ENCODE peak calls at places on chromosomes 16 and 17, in five cellular contexts. T, N, Z, Y and U are unnamed samples.

GRCh38 chr17:58324409-58325288 is 3.9 kb downstream of the TSPOAP1 start:
- DNase-seq in N (peak; percentile 69), Y (no peak), Z (no peak), T (peak; percentile 18), U (peak; percentile 62)

GRCh38 chr17:53896047-53896446 is 73.3 kb downstream of the KIF2B start:
- DNase-seq in Z (no peak), Y (no peak), T (no peak), N (no peak), U (no peak)

GRCh38 chr17:42312285-42313130 is 24.2 kb downstream of the STAT5A start:
- DNase-seq in T (peak; percentile 81), N (peak; percentile 94), Y (peak; percentile 55), Z (peak; percentile 85), U (peak; percentile 87)

GRCh38 chr16:15648135-15648730 is 1.8 kb upstream of the NDE1 start:
- DNase-seq in N (no peak), Z (no peak), T (no peak), Y (peak; percentile 52), U (no peak)

GRCh38 chr17:69012895-69013805 is 47.6 kb downstream of the ABCA9 start:
- DNase-seq in T (peak; percentile 61), Y (peak; percentile 71), N (no peak), Z (peak; percentile 95), U (no peak)

GRCh38 chr17:54840885-54841614 is 59.6 kb upstream of the TOM1L1 start:
- DNase-seq in T (no peak), Y (no peak), N (no peak), Z (no peak), U (no peak)

GRCh38 chr16:49859139-49859947 is 3.4 kb upstream of the ZNF423 start:
- DNase-seq in Y (no peak), Z (peak; percentile 34), T (no peak), N (peak; percentile 71), U (peak; percentile 70)

GRCh38 chr17:68347380-68347779 is 56.1 kb downstream of the ARSG start:
- DNase-seq in Y (no peak), Z (peak; percentile 7), N (no peak), T (no peak), U (no peak)

GRCh38 chr17:59106463-59107305 is at the start of gene TRIM37:
- DNase-seq in Z (peak; percentile 100), Y (peak; percentile 97), T (peak; percentile 99), N (peak; percentile 97), U (peak; percentile 99)

GRCh38 chr16:80341242-80341641 is 199.6 kb upstream of the DYNLRB2 start:
- DNase-seq in N (no peak), T (no peak), Y (no peak), Z (no peak), U (no peak)

GRCh38 chr16:81018496-81018895 is 11.5 kb downstream of the CENPN start:
- DNase-seq in Z (no peak), N (no peak), T (no peak), Y (no peak), U (no peak)

GRCh38 chr17:43540821-43541674 is 5.1 kb downstream of the ETV4 start:
- DNase-seq in Y (no peak), T (no peak), N (no peak), Z (no peak), U (no peak)

GRCh38 chr17:51850206-51850605 is 308.3 kb downstream of the CA10 start:
- DNase-seq in Y (no peak), T (no peak), Z (no peak), N (no peak), U (no peak)

GRCh38 chr17:7705269-7706255 is 560 bp downstream of the EFNB3 start:
- DNase-seq in T (no peak), Z (no peak), Y (no peak), N (no peak), U (no peak)

GRCh38 chr16:72590179-72590937 is 418.4 kb upstream of the PMFBP1 start:
- DNase-seq in T (peak; percentile 44), Z (no peak), N (no peak), Y (no peak), U (no peak)

GRCh38 chr17:13272296-13272695 is 254.5 kb upstream of the ELAC2 start:
- DNase-seq in Z (no peak), Y (no peak), T (no peak), N (no peak), U (no peak)

GRCh38 chr17:1546292-1546922 is 16.2 kb downstream of the PITPNA start:
- DNase-seq in N (no peak), Y (no peak), Z (no peak), T (no peak), U (peak; percentile 73)

GRCh38 chr17:16215002-16215272 is 397 bp downstream of the NCOR1 start:
- DNase-seq in N (peak; percentile 63), Y (peak; percentile 32), Z (no peak), T (no peak), U (peak; percentile 62)

GRCh38 chr17:77499699-77500435 is 359.1 kb downstream of the SEC14L1 start:
- DNase-seq in Z (no peak), T (no peak), Y (no peak), N (no peak), U (peak; percentile 42)

GRCh38 chr17:73998246-73999220 is 204.9 kb upstream of the RPL38 start:
- DNase-seq in Z (no peak), T (no peak), N (peak; percentile 37), Y (peak; percentile 24), U (peak; percentile 62)

GRCh38 chr17:48022906-48023305 is 14.7 kb downstream of the COPZ2 start:
- DNase-seq in T (no peak), Z (no peak), N (no peak), Y (no peak), U (no peak)
- H3K4me3 ChIP-seq in T (no peak overlapping the region), Z (no peak overlapping the region), N (no peak overlapping the region), Y (no peak overlapping the region), U (no peak overlapping the region)

DNA sequence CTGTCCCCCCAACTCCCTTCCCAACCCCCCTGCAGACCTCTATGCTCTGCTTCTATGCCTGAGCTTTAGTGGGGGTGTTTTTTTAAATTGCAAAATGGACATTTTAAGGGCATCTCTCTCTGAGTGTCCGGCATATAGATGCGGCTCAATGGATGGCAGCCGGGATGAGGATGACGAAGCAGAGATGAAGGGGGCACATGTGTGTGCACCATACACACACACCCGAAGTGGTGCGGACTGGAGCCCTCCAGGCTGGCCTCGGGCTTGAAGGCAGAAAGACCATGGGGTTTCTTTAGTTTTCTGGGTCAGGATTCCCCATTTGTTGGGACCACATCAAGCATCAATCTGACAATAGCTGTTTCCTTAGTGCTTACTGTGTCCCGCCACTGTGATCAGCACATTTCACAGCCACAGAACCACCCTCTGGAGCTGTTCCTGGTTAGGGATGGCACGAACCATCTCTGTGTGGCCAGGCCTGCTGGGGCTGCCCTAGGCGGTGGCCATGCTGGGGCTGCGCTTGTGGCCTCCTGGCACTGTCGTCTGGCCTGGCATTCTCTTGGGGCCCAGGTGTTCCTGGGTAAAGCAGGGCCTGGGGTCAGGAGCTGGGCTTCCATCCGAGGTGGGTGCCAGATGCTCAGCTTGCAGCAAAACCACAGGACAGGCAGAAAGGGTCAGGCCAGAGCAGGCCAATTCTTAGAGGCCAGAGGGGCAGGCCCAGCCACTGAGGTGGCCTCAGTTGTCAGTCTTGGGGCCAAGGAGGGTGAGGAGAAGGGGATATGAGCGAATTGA is 49.9 kb downstream of the NT5M start:
- DNase-seq in Z (no peak), N (no peak), Y (no peak), T (no peak), U (no peak)
- H3K4me3 ChIP-seq in Z (no peak overlapping the region), N (no peak overlapping the region), Y (no peak overlapping the region), T (no peak overlapping the region), U (no peak overlapping the region)

GRCh38 chr17:45783593-45784292 is 377 bp upstream of the CRHR1 start:
- DNase-seq in T (no peak), Z (no peak), N (no peak), Y (no peak), U (no peak)
- H3K4me3 ChIP-seq in T (no peak overlapping the region), Z (peak overlapping the region; percentile 17), N (peak overlapping the region; percentile 45), Y (peak overlapping the region; percentile 7), U (no peak overlapping the region)

GRCh38 chr16:55482056-55482455 is 3.1 kb downstream of the MMP2 start:
- DNase-seq in T (peak; percentile 57), Z (no peak), Y (peak; percentile 75), N (peak; percentile 39), U (no peak)

GRCh38 chr16:55476625-55477533 is 2.1 kb upstream of the MMP2 start:
- DNase-seq in T (no peak), N (no peak), Y (no peak), Z (no peak), U (no peak)

GRCh38 chr16:55478827-55479559 is at the start of gene MMP2:
- DNase-seq in N (peak; percentile 46), T (peak; percentile 79), Y (no peak), Z (peak; percentile 67), U (no peak)

GRCh38 chr16:55480228-55480655 is 1.2 kb downstream of the MMP2 start:
- DNase-seq in N (peak; percentile 66), Y (no peak), Z (peak; percentile 79), T (peak; percentile 93), U (peak; percentile 60)

DNA sequence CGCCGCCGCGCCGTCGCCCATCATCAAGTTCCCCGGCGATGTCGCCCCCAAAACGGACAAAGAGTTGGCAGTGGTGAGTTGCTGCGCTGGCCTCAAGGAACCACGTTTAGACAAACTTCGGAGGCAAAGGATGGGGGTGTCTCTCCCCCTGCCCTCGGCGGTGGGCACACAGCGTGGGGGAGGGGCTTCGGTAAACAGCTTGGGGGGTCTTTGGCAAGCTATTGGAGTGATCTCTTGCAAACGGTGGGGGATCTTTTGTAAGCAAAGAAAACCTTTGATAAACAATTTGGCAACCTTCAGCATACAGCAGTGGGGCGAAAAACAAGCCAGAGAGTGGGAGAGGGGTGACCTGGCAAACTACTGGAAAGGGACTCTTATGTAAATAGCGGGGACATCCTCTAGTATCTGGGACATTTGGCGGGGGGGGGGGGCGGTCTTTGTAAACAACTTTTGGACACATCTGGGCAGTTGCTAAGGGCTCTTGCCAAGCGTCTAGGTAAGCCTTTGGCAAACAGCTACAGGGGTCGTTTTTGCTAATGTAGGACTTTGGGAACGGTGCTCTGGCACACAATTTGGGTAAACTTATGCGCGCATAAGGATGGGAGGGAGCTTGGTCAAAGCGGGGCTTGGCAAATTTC is 681 bp downstream of the MMP2 start:
- DNase-seq in Y (no peak), N (no peak), Z (peak; percentile 34), T (no peak), U (no peak)
- H3K4me3 ChIP-seq in Y (peak overlapping the region; percentile 36), N (peak overlapping the region; percentile 80), Z (peak overlapping the region; percentile 78), T (peak overlapping the region; percentile 85), U (peak overlapping the region; percentile 19)

DNA sequence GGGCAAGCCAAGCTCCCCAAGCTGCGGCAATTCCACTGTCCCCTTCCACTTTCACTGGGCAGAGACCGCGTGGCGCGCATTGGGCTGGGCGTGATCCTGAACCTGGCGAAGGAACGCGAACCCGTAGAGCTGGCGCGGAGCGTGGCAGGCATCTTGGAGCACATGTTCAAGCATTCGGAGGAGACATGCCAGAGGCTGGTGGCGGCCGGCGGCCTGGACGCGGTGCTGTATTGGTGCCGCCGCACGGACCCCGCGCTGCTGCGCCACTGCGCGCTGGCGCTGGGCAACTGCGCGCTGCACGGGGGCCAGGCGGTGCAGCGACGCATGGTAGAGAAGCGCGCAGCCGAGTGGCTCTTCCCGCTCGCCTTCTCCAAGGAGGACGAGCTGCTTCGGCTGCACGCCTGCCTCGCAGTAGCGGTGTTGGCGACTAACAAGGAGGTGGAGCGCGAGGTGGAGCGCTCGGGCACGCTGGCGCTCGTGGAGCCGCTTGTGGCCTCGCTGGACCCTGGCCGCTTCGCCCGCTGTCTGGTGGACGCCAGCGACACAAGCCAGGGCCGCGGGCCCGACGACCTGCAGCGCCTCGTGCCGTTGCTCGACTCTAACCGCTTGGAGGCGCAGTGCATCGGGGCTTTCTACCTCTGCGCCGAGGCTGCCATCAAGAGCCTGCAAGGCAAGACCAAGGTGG is 9.8 kb downstream of the SARM1 start:
- DNase-seq in Z (peak; percentile 36), Y (peak; percentile 25), N (no peak), T (no peak), U (peak; percentile 80)
- H3K4me3 ChIP-seq in Z (no peak overlapping the region), Y (no peak overlapping the region), N (no peak overlapping the region), T (no peak overlapping the region), U (no peak overlapping the region)

GRCh38 chr17:45228985-45229517 is 7.4 kb downstream of the FMNL1 start:
- DNase-seq in Y (peak; percentile 83), N (peak; percentile 70), Z (no peak), T (peak; percentile 96), U (peak; percentile 82)
- H3K4me3 ChIP-seq in Y (no peak overlapping the region), N (no peak overlapping the region), Z (no peak overlapping the region), T (no peak overlapping the region), U (no peak overlapping the region)